ENCODE peak calls at places on chromosomes 7 and 10, in ten cellular contexts. H is activated naive CD4-positive, alpha-beta T cell treated with anti-CD3 and anti-CD28 coated beads for 36 hours; T is activated CD4-positive, alpha-beta T cell treated with anti-CD3 and anti-CD28 coated beads, Interleukin-2, amount 10 ng/mL, durations not matched to agents 7 days and 5 days; L is SHP77; X is NCI-H748 treated with DMSO at 0.1 percent for 48 hours; Q is fibroblast of lung; Y is glutamatergic neuron; A is GM12892; K is GM23248; P is MCF 10A. U is an unnamed sample.

GRCh38 chr7:20791523-20791879 is 4.8 kb upstream of the SP8 start:
- DNase-seq in H (no peak), T (no peak), L (no peak), X (no peak), Q (no peak), Y (no peak), A (no peak), K (no peak), P (no peak), U (no peak)

GRCh38 chr10:29160110-29160669 is 128.7 kb upstream of the LYZL1 start:
- DNase-seq in H (no peak), T (no peak), L (no peak), X (no peak), Q (peak), Y (no peak), A (no peak), K (peak), P (peak), U (peak)

GRCh38 chr7:42099837-42100508 is 137.0 kb downstream of the GLI3 start:
- DNase-seq in H (no peak), T (no peak), L (no peak), X (no peak), Q (no peak), Y (no peak), A (no peak), K (no peak), P (no peak), U (no peak)

GRCh38 chr7:129376778-129377700 is 57.2 kb upstream of the STRIP2 start:
- DNase-seq in H (peak), T (peak), L (no peak), X (no peak), Q (peak), Y (no peak), A (no peak), K (peak), P (peak), U (peak)

GRCh38 chr7:3399858-3400257 is 98.8 kb downstream of the SDK1 start:
- DNase-seq in H (peak), T (no peak), L (peak), X (no peak), Q (peak), Y (peak), A (no peak), K (peak), P (peak), U (peak)

GRCh38 chr7:17019106-17019505 is 137.3 kb upstream of the AGR3 start:
- DNase-seq in H (no peak), T (no peak), L (no peak), X (no peak), Q (peak), Y (no peak), A (no peak), K (no peak), P (no peak), U (no peak)

GRCh38 chr10:131032329-131033165 is 279.0 kb downstream of the TCERG1L start:
- DNase-seq in H (no peak), T (no peak), L (no peak), X (no peak), Q (no peak), Y (no peak), A (no peak), K (no peak), P (no peak), U (no peak)

GRCh38 chr7:381211-382117 is 91.5 kb downstream of the FOXL3 start:
- DNase-seq in H (peak), T (peak), L (no peak), X (no peak), Q (no peak), Y (no peak), A (no peak), K (no peak), P (no peak), U (no peak)

GRCh38 chr7:75039166-75039565 is 34.4 kb downstream of the RCC1L start:
- DNase-seq in H (no peak), T (no peak), L (no peak), X (no peak), Q (peak), Y (no peak), A (no peak), K (peak), P (peak), U (no peak)

GRCh38 chr7:95473276-95473985 is 12.3 kb upstream of the ASB4 start:
- DNase-seq in H (no peak), T (no peak), L (peak), X (peak), Q (no peak), Y (peak), A (no peak), K (no peak), P (no peak), U (no peak)

GRCh38 chr10:118875087-118875486 is 120.3 kb upstream of the CACUL1 start:
- DNase-seq in H (no peak), T (no peak), L (no peak), X (no peak), Q (no peak), Y (no peak), A (no peak), K (no peak), P (no peak), U (no peak)

GRCh38 chr7:44277851-44278250 is 47.5 kb downstream of the CAMK2B start:
- DNase-seq in H (no peak), T (no peak), L (peak), X (no peak), Q (peak), Y (peak), A (no peak), K (peak), P (peak), U (no peak)

GRCh38 chr7:95687759-95688343 is 84.5 kb upstream of the DYNC1I1 start:
- DNase-seq in H (no peak), T (no peak), L (peak), X (no peak), Q (peak), Y (no peak), A (no peak), K (peak), P (peak), U (peak)

GRCh38 chr7:80087051-80087767 is 47.4 kb upstream of the GNAI1 start:
- DNase-seq in H (no peak), T (no peak), L (no peak), X (no peak), Q (peak), Y (no peak), A (no peak), K (peak), P (no peak), U (no peak)

GRCh38 chr7:22989646-22990587 is 24.0 kb downstream of the HYCC1 start:
- DNase-seq in H (no peak), T (no peak), L (no peak), X (no peak), Q (peak), Y (no peak), A (no peak), K (peak), P (no peak), U (no peak)